ENCODE peak calls at places on chromosomes 11 and 22, in five cellular contexts. A is neural progenitor cell, J is PC-3, K is SK-N-SH, L is OCI-LY7. O is an unnamed sample. For H3K9me3, the result is how much of the 10 kb centered on the place peaks cover.

GRCh38 chr22:22534604-22535415 is 14.7 kb upstream of the ZNF280A start:
- DNase-seq in A (no peak), J (no peak), K (no peak), L (no peak), O (no peak)

GRCh38 chr11:13019313-13019712 is 10.2 kb downstream of the RASSF10 start:
- DNase-seq in A (no peak), J (no peak), K (no peak), L (no peak), O (no peak)

GRCh38 chr11:1768141-1768469 is 4.4 kb upstream of the CTSD start:
- DNase-seq in A (no peak), J (no peak), K (no peak), L (no peak), O (no peak)

GRCh38 chr11:63999349-64000025 is 13.2 kb downstream of the OTUB1 start:
- DNase-seq in A (peak), J (peak), K (peak), L (no peak), O (no peak)

GRCh38 chr11:13831707-13832106 is 130.8 kb upstream of the SPON1 start:
- DNase-seq in A (no peak), J (peak), K (no peak), L (peak), O (no peak)

GRCh38 chr11:114088216-114088615 is 28.7 kb downstream of the ZBTB16 start:
- DNase-seq in A (no peak), J (peak), K (no peak), L (no peak), O (no peak)

GRCh38 chr11:57460017-57460755 is at the start of gene RTN4RL2:
- DNase-seq in A (peak), J (peak), K (peak), L (peak), O (no peak)

GRCh38 chr11:27642954-27643353 is 57.3 kb downstream of the BDNF start:
- DNase-seq in A (no peak), J (no peak), K (no peak), L (no peak), O (no peak)

GRCh38 chr11:34546511-34547206 is 33.1 kb upstream of the ELF5 start:
- DNase-seq in A (peak), J (peak), K (no peak), L (no peak), O (peak)

GRCh38 chr22:36741204-36741793 is 34.6 kb downstream of the IFT27 start:
- DNase-seq in A (peak), J (no peak), K (peak), L (peak), O (peak)

GRCh38 chr22:33597274-33597985 is 322.8 kb downstream of the LARGE1 start:
- DNase-seq in A (peak), J (no peak), K (no peak), L (no peak), O (no peak)

GRCh38 chr11:19953342-19953741 is 206.9 kb downstream of the DBX1 start:
- DNase-seq in A (peak), J (no peak), K (no peak), L (no peak), O (no peak)

GRCh38 chr11:24437123-24437522 is 59.7 kb upstream of the LUZP2 start:
- DNase-seq in A (no peak), J (peak), K (no peak), L (no peak), O (no peak)

GRCh38 chr11:116513894-116514293 is 258.9 kb downstream of the BUD13 start:
- DNase-seq in A (peak), J (peak), K (no peak), L (no peak), O (peak)

GRCh38 chr11:36702330-36703054 is 104.5 kb upstream of the RAG2 start:
- DNase-seq in A (peak), J (peak), K (peak), L (peak), O (peak)

GRCh38 chr11:102780491-102780918 is at the start of gene MMP10:
- DNase-seq in A (peak), J (peak), K (no peak), L (no peak), O (no peak)

GRCh38 chr11:120346233-120346632 is 10.0 kb downstream of the ARHGEF12 start:
- DNase-seq in A (no peak), J (no peak), K (no peak), L (no peak), O (no peak)

GRCh38 chr11:130454495-130455262 is 6.2 kb downstream of the ADAMTS15 start:
- DNase-seq in A (no peak), J (no peak), K (no peak), L (no peak), O (no peak)

GRCh38 chr11:130456276-130456675 is 7.8 kb downstream of the ADAMTS15 start:
- DNase-seq in A (no peak), J (no peak), K (no peak), L (no peak), O (no peak)

GRCh38 chr11:130455493-130456127 is 7.2 kb downstream of the ADAMTS15 start:
- DNase-seq in A (no peak), J (no peak), K (no peak), L (no peak), O (no peak)

GRCh38 chr11:130459521-130459920 is 11.1 kb downstream of the ADAMTS15 start:
- DNase-seq in A (no peak), J (no peak), K (no peak), L (no peak), O (no peak)

DNA sequence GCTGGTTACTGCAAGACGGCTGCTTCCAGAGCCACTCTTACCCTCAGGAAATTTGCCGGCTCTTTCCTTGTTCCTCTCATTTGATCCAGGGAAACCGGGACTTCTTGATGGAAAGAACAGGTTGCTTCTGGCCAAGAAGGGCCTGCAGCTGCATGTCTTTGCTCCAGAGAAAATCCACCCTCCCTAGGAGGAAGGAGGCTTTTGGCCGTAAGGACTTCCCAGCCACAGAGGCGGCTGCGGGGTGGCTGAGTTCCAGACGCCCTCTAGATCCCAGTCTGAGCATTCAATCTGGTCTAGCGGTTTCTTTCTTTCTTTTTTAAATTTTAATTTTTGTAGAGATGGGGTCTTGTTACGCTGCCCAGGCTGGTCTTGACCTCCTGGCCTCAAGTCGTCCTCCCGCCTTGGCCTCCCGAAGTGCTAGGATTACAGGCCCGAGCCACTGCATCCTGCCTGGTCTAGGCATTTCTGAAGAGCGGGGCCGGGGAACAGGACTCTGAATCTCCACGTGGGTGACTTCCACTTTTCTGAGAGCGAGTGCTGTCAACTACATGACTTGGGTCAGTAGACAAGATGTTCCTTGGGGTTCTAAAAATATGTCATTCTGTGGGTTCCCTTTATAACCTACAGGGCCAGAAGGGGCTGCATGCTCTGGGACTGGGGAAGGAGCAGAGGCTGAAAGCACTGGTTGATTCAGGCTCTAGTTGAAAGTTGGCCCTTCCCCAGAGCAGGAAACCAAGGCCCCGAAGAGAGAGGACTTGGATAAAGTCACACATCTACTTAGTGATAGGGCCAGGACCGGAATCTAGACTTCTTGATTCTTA is 9.7 kb downstream of the ADAMTS15 start:
- DNase-seq in A (no peak), J (no peak), K (no peak), L (no peak), O (no peak)
- TF ChIP-seq EZH2phosphoT487 in A (no peak), J (no peak), K (no peak), L (no peak), O (no peak)

DNA sequence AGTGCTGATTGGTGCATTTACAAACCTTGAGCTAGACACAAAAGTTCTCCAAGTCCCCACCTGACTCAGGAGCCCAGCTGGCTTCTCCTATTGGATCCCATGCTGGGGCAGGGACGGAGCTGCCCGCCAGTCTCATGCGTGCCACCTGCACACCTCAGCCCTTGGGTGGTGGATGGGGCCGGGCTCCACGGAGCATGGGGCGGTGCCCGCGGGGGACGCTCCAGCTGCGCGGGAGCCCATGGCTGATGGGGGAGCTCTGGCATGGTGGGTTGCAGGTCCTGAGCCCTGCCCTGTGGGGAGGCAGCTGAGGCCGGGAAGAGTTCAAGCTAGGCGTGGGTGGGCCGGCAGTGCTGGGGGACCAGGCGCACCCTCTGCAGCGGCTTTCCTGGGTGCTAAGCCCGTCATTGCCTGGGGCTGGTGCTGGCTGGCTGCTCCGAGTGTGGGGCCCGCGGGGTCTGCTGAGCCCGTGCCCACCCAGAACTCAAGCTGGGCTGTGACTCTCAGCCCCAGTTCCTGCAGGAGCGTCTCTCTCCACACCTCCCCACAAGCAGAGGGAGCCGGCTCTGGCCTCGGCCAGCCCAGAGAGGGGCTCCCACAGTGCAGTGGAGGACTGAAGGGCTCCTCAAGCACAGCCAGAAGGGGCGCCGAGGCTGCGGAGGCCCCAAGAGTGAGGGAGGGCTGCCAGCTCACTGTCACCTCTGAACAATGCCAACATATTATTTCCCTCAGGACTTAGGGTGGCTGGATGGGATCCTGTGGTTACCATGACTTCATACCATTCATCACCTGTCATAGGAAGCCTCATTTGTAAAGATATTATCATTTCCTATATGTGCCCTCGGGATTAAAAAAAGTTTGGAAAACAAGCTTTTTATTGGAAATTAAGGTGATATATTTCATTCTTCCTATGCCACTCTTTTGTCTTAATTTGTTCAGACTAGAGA is 688.7 kb downstream of the ETS1 start:
- DNase-seq in A (no peak), J (peak), K (no peak), L (no peak), O (no peak)
- H3K9me3 ChIP-seq in A (under half), J (under half), K (under half), L (under half), O (under half)

DNA sequence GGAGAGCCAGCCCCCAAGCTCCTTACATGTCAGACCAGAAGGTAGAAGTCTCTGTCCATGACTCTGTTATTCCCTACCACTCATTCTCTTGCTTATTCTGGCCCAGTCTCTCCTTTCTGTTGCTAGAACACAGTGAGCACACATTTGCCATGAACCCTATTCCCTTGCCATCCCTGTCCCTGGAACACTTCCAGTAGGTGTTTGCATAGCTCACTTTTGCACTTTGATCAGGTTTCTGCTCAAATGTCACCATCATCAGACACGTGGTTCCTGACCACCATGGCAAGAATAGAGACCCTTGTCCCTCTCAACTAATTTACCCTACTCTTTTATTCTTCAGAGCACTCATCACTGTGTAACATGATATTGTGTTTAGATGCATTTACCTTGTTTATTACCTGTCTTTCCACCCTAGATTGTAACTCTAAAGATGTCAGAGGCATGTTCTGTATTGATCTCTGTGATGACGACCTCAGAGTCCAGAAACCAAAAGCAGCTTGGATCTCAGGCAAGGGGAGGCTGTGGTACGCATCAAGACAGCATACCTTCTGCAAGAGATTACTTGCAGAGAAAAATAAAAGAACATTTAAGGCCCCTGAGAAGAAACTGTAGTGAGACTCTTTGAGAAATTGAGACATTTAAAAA is 606.4 kb downstream of the OPCML start:
- DNase-seq in A (no peak), J (no peak), K (no peak), L (no peak), O (no peak)
- TF ChIP-seq EZH2phosphoT487 in A (no peak), J (no peak), K (no peak), L (no peak), O (no peak)

GRCh38 chr11:78380615-78381029 is 37.0 kb downstream of the GAB2 start:
- DNase-seq in A (peak), J (no peak), K (no peak), L (no peak), O (no peak)

GRCh38 chr11:78385205-78385604 is 32.4 kb downstream of the GAB2 start:
- DNase-seq in A (no peak), J (no peak), K (no peak), L (no peak), O (no peak)

GRCh38 chr11:78381867-78382266 is 35.8 kb downstream of the GAB2 start:
- DNase-seq in A (no peak), J (no peak), K (no peak), L (no peak), O (no peak)

GRCh38 chr11:78386551-78386950 is 31.1 kb downstream of the GAB2 start:
- DNase-seq in A (no peak), J (no peak), K (no peak), L (no peak), O (no peak)

DNA sequence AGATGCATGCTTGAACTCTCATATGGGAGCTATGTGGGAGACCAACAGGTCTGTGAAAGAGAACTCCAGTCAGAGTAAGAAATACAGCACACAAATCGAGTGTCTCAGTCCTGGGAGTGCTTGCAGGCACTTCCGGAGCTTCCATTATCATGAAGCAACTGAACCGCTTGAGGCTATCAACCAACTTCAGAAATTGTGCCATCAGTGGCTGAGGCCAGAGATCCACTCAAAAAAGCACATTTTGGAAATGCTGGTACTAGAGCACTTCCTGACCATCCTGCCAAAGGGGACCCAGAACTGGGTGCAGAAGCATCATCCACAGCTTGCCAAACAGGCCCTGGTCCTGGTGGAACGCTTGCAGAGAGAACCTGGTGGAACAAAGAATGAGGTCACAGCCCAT is 33.4 kb downstream of the GAB2 start:
- DNase-seq in A (no peak), J (no peak), K (no peak), L (no peak), O (no peak)
- H3K9me3 ChIP-seq in A (under half), J (under half), K (under half), L (under half), O (under half)

GRCh38 chr22:38796262-38796957 is 2.5 kb upstream of the DNAL4 start:
- DNase-seq in A (no peak), J (no peak), K (no peak), L (no peak), O (no peak)

GRCh38 chr22:38793721-38794466 is at the start of gene DNAL4:
- DNase-seq in A (peak), J (peak), K (peak), L (peak), O (peak)

GRCh38 chr22:38789606-38790005 is 4.3 kb downstream of the DNAL4 start:
- DNase-seq in A (no peak), J (no peak), K (no peak), L (no peak), O (no peak)

GRCh38 chr22:38795569-38795968 is 1.6 kb upstream of the DNAL4 start:
- DNase-seq in A (no peak), J (no peak), K (no peak), L (no peak), O (no peak)

GRCh38 chr22:38792833-38793232 is 1.1 kb downstream of the DNAL4 start:
- DNase-seq in A (no peak), J (peak), K (no peak), L (no peak), O (no peak)
- TF ChIP-seq EZH2phosphoT487 in A (no peak), J (no peak), K (no peak), L (no peak), O (no peak)

DNA sequence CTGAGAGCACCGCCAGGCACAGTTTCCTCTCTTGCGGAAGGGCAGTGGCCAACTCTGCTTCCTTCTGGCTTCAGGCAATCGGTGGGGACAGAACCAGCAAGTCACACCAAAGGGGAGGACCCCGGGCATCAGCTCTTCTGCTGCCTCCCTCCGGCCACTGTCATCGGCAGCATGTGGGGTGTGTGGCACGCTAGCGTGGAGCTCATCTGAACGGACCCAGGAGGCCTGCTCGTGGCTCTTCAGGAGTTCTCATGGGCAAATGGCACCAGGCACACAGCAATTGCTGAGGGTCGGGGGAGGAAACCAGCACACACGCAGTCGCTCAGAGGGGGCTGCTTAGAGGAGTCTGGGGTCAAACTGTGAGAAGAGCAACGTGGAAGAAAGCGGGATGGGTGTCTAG is 26.9 kb downstream of the B3GAT1 start:
- DNase-seq in A (no peak), J (no peak), K (no peak), L (no peak), O (no peak)
- H3K9me3 ChIP-seq in A (under half), J (under half), K (under half), L (under half), O (under half)

GRCh38 chr11:133747409-133747808 is 97.9 kb downstream of the SPATA19 start:
- DNase-seq in A (no peak), J (no peak), K (no peak), L (no peak), O (no peak)
- TF ChIP-seq EZH2phosphoT487 in A (no peak), J (no peak), K (no peak), L (no peak), O (no peak)

GRCh38 chr22:47196881-47197701 is 434.6 kb downstream of the TBC1D22A start:
- DNase-seq in A (no peak), J (no peak), K (no peak), L (no peak), O (no peak)
- H3K9me3 ChIP-seq in A (under half), J (under half), K (under half), L (under half), O (under half)

O was measured in MM.1S.